ENCODE peak calls at places on chromosomes 13 and 19, in eight cellular contexts. One of them, this sample, is unnamed.
A peak's percentile ranks its signal among the peaks of the same experiment; 100 is the strongest.

GRCh38 chr19:38655148-38655824 is 7.8 kb downstream of the ACTN4 start:
- DNase-seq in EL: no peak
- DNase-seq in NCI-H2171 treated with DMSO at 0.1 percent for 48 hours: peak; percentile 20
- DNase-seq in CD4-positive, CD25-positive, alpha-beta regulatory T cell: no peak
- DNase-seq in NCI-H1436: no peak
- DNase-seq in GM23248: peak; percentile 66
- DNase-seq in NCI-H1417: no peak
- DNase-seq in iris pigment epithelial cell: no peak
- DNase-seq in this sample: no peak

GRCh38 chr13:46087481-46087880 is 17.4 kb downstream of the CPB2 start:
- DNase-seq in EL: no peak
- DNase-seq in NCI-H2171 treated with DMSO at 0.1 percent for 48 hours: no peak
- DNase-seq in CD4-positive, CD25-positive, alpha-beta regulatory T cell: no peak
- DNase-seq in NCI-H1436: no peak
- DNase-seq in GM23248: no peak
- DNase-seq in NCI-H1417: no peak
- DNase-seq in iris pigment epithelial cell: no peak
- DNase-seq in this sample: no peak

GRCh38 chr13:34156841-34157365 is 339.0 kb downstream of the RFC3 start:
- DNase-seq in EL: peak; percentile 95
- DNase-seq in NCI-H2171 treated with DMSO at 0.1 percent for 48 hours: peak; percentile 44
- DNase-seq in CD4-positive, CD25-positive, alpha-beta regulatory T cell: peak; percentile 6
- DNase-seq in NCI-H1436: peak; percentile 8
- DNase-seq in GM23248: peak; percentile 98
- DNase-seq in NCI-H1417: peak; percentile 74
- DNase-seq in iris pigment epithelial cell: peak; percentile 98
- DNase-seq in this sample: no peak

GRCh38 chr13:73451120-73452029 is 392.6 kb downstream of the KLF5 start:
- DNase-seq in EL: no peak
- DNase-seq in NCI-H2171 treated with DMSO at 0.1 percent for 48 hours: no peak
- DNase-seq in CD4-positive, CD25-positive, alpha-beta regulatory T cell: no peak
- DNase-seq in NCI-H1436: no peak
- DNase-seq in GM23248: no peak
- DNase-seq in NCI-H1417: no peak
- DNase-seq in iris pigment epithelial cell: no peak
- DNase-seq in this sample: no peak

GRCh38 chr19:6532244-6532999 is 1.6 kb downstream of the TNFSF9 start:
- DNase-seq in EL: no peak
- DNase-seq in NCI-H2171 treated with DMSO at 0.1 percent for 48 hours: no peak
- DNase-seq in CD4-positive, CD25-positive, alpha-beta regulatory T cell: no peak
- DNase-seq in NCI-H1436: no peak
- DNase-seq in GM23248: no peak
- DNase-seq in NCI-H1417: no peak
- DNase-seq in iris pigment epithelial cell: no peak
- DNase-seq in this sample: no peak

GRCh38 chr19:51272183-51272817 is 21.4 kb downstream of the SIGLECL1 start:
- DNase-seq in EL: no peak
- DNase-seq in NCI-H2171 treated with DMSO at 0.1 percent for 48 hours: no peak
- DNase-seq in CD4-positive, CD25-positive, alpha-beta regulatory T cell: no peak
- DNase-seq in NCI-H1436: no peak
- DNase-seq in GM23248: no peak
- DNase-seq in NCI-H1417: no peak
- DNase-seq in iris pigment epithelial cell: no peak
- DNase-seq in this sample: no peak

GRCh38 chr13:110630566-110631119 is 15.3 kb downstream of the NAXD start:
- DNase-seq in EL: no peak
- DNase-seq in NCI-H2171 treated with DMSO at 0.1 percent for 48 hours: no peak
- DNase-seq in CD4-positive, CD25-positive, alpha-beta regulatory T cell: no peak
- DNase-seq in NCI-H1436: no peak
- DNase-seq in GM23248: no peak
- DNase-seq in NCI-H1417: no peak
- DNase-seq in iris pigment epithelial cell: no peak
- DNase-seq in this sample: no peak

GRCh38 chr19:17846146-17846545 is 1.6 kb downstream of the JAK3 start:
- DNase-seq in EL: no peak
- DNase-seq in NCI-H2171 treated with DMSO at 0.1 percent for 48 hours: no peak
- DNase-seq in CD4-positive, CD25-positive, alpha-beta regulatory T cell: peak; percentile 31
- DNase-seq in NCI-H1436: no peak
- DNase-seq in GM23248: no peak
- DNase-seq in NCI-H1417: no peak
- DNase-seq in iris pigment epithelial cell: no peak
- DNase-seq in this sample: no peak

GRCh38 chr19:29772696-29773095 is 39.1 kb upstream of the CCNE1 start:
- DNase-seq in EL: no peak
- DNase-seq in NCI-H2171 treated with DMSO at 0.1 percent for 48 hours: peak; percentile 61
- DNase-seq in CD4-positive, CD25-positive, alpha-beta regulatory T cell: no peak
- DNase-seq in NCI-H1436: no peak
- DNase-seq in GM23248: no peak
- DNase-seq in NCI-H1417: no peak
- DNase-seq in iris pigment epithelial cell: no peak
- DNase-seq in this sample: no peak

GRCh38 chr13:25874064-25874737 is 177.6 kb downstream of the SHISA2 start:
- DNase-seq in EL: no peak
- DNase-seq in NCI-H2171 treated with DMSO at 0.1 percent for 48 hours: no peak
- DNase-seq in CD4-positive, CD25-positive, alpha-beta regulatory T cell: no peak
- DNase-seq in NCI-H1436: no peak
- DNase-seq in GM23248: no peak
- DNase-seq in NCI-H1417: no peak
- DNase-seq in iris pigment epithelial cell: no peak
- DNase-seq in this sample: no peak

GRCh38 chr19:8158411-8159074 is 9.2 kb upstream of the FBN3 start:
- DNase-seq in EL: peak; percentile 65
- DNase-seq in NCI-H2171 treated with DMSO at 0.1 percent for 48 hours: peak; percentile 54
- DNase-seq in CD4-positive, CD25-positive, alpha-beta regulatory T cell: peak; percentile 25
- DNase-seq in NCI-H1436: peak; percentile 88
- DNase-seq in GM23248: peak; percentile 76
- DNase-seq in NCI-H1417: peak; percentile 74
- DNase-seq in iris pigment epithelial cell: peak; percentile 79
- DNase-seq in this sample: peak; percentile 61